ENCODE peak calls at places on chromosomes 2 and 18, in seven cellular contexts. J is HCT116, B is fibroblast of lung, O is uterus, C is heart right ventricle, L is neural progenitor cell, Y is psoas muscle. N is an unnamed sample.

GRCh38 chr2:202072737-202073396 is at the start of gene KIAA2012:
- DNase-seq in J (no peak), B (no peak), O (no peak), C (no peak), L (peak; percentile 56), Y (no peak), N (no peak)

GRCh38 chr2:49332415-49332814 is 178.1 kb upstream of the FSHR start:
- DNase-seq in J (no peak), B (no peak), O (no peak), C (no peak), L (no peak), Y (no peak), N (no peak)

GRCh38 chr2:121152861-121153260 is 132.1 kb downstream of the TFCP2L1 start:
- DNase-seq in J (no peak), B (no peak), O (no peak), C (no peak), L (no peak), Y (no peak), N (no peak)

GRCh38 chr2:170845343-170845742 is 28.7 kb downstream of the GAD1 start:
- DNase-seq in J (peak; percentile 10), B (no peak), O (no peak), C (no peak), L (peak; percentile 55), Y (no peak), N (no peak)

GRCh38 chr18:79047556-79048244 is 21.5 kb upstream of the ATP9B start:
- DNase-seq in J (no peak), B (no peak), O (no peak), C (no peak), L (no peak), Y (no peak), N (no peak)

GRCh38 chr2:207403141-207403540 is 126.6 kb upstream of the CREB1 start:
- DNase-seq in J (no peak), B (no peak), O (no peak), C (no peak), L (no peak), Y (no peak), N (no peak)

GRCh38 chr18:30889582-30890301 is 152.8 kb downstream of the DSC3 start:
- DNase-seq in J (peak; percentile 23), B (peak; percentile 0), O (no peak), C (no peak), L (peak; percentile 66), Y (no peak), N (no peak)

GRCh38 chr2:15747698-15748471 is 156.2 kb downstream of the DDX1 start:
- DNase-seq in J (no peak), B (no peak), O (no peak), C (no peak), L (peak; percentile 93), Y (no peak), N (no peak)

GRCh38 chr18:35467624-35468016 is 30.1 kb downstream of the INO80C start:
- DNase-seq in J (no peak), B (no peak), O (no peak), C (no peak), L (peak; percentile 5), Y (no peak), N (no peak)

DNA sequence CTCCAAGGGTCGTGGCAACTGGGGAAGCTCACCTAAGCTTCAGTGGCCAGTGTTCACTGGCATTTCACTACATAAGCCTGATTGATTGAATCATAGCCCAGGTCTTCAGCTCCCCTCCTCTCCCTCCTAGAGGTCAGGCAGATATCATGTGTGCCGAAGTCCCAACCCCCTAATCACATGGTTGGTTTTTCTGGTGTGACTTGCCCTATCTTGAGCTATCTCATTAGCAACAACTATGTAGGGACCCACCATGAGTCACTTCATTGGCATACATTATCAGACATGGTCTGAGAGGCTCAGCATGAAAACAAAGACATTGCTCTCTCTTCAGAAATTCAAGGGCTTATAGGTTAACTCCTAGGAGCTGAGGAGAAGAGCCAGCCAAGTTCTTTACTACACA is 76.8 kb downstream of the LYPD1 start:
- DNase-seq in J (no peak), B (no peak), O (no peak), C (no peak), L (no peak), Y (no peak), N (no peak)
- H3K4me1 ChIP-seq in J (no peaks in the 10 kb centered on the region), B (no peaks in the 10 kb centered on the region), O (no peaks in the 10 kb centered on the region), C (no peaks in the 10 kb centered on the region), L (peaks cover 15% of the 10 kb centered on the region), Y (no peaks in the 10 kb centered on the region), N (peaks cover 7% of the 10 kb centered on the region)

GRCh38 chr18:23209796-23210195 is 74.5 kb downstream of the CABLES1 start:
- DNase-seq in J (no peak), B (no peak), O (no peak), C (no peak), L (no peak), Y (no peak), N (no peak)

GRCh38 chr18:23209031-23209430 is 73.7 kb downstream of the CABLES1 start:
- DNase-seq in J (no peak), B (no peak), O (no peak), C (no peak), L (no peak), Y (no peak), N (no peak)

GRCh38 chr18:23207191-23207955 is 72.1 kb downstream of the CABLES1 start:
- DNase-seq in J (peak; percentile 8), B (no peak), O (no peak), C (no peak), L (peak; percentile 41), Y (no peak), N (peak; percentile 40)

GRCh38 chr18:23207994-23208393 is 72.7 kb downstream of the CABLES1 start:
- DNase-seq in J (no peak), B (no peak), O (no peak), C (no peak), L (no peak), Y (no peak), N (no peak)

GRCh38 chr18:23208600-23208999 is 73.3 kb downstream of the CABLES1 start:
- DNase-seq in J (no peak), B (no peak), O (no peak), C (no peak), L (no peak), Y (no peak), N (no peak)
- H3K9me3 ChIP-seq in J (no peaks in the 10 kb centered on the region), B (no peaks in the 10 kb centered on the region), O (no peaks in the 10 kb centered on the region), C (peaks cover 8% of the 10 kb centered on the region), L (no peaks in the 10 kb centered on the region), Y (no peaks in the 10 kb centered on the region), N (peaks cover 3% of the 10 kb centered on the region)

GRCh38 chr2:12031871-12032270 is 285.4 kb downstream of the LPIN1 start:
- DNase-seq in J (no peak), B (no peak), O (no peak), C (no peak), L (no peak), Y (no peak), N (no peak)

GRCh38 chr2:12034303-12034861 is 287.9 kb downstream of the LPIN1 start:
- DNase-seq in J (no peak), B (no peak), O (no peak), C (no peak), L (no peak), Y (no peak), N (no peak)

GRCh38 chr2:12033494-12033893 is 287.1 kb downstream of the LPIN1 start:
- DNase-seq in J (no peak), B (no peak), O (no peak), C (no peak), L (no peak), Y (no peak), N (no peak)

GRCh38 chr2:12032421-12032820 is 286.0 kb downstream of the LPIN1 start:
- DNase-seq in J (no peak), B (no peak), O (no peak), C (no peak), L (no peak), Y (no peak), N (no peak)

DNA sequence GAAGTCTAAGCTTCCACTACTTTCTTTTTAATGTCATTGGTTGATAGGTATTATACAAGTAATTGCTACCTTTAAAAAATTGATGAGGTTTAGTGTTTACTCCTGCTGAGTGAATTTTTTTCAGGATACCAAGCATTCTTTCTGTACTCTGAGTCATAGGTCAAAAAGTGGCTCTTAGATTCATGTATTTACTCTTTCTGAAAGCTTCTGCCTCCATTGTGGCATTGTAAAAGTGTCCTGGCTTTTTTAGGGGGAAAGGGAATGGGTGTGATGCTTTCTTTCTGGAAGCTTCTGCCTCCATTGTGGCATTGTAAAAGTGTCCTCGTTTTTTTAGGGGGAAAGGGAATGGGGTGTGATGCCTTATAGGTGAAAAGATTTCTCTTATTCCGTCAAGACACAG is 286.5 kb downstream of the LPIN1 start:
- DNase-seq in J (no peak), B (peak; percentile 11), O (no peak), C (no peak), L (no peak), Y (no peak), N (no peak)
- H3K27ac ChIP-seq in J (no peak overlapping the region), B (peak overlapping the region; percentile 12), O (no peak overlapping the region), C (no peak overlapping the region), L (no peak overlapping the region), Y (no peak overlapping the region), N (peak overlapping the region; percentile 31)

GRCh38 chr2:685421-685820 is 8.2 kb upstream of the TMEM18 start:
- DNase-seq in J (no peak), B (no peak), O (no peak), C (no peak), L (no peak), Y (no peak), N (no peak)
- H3K4me1 ChIP-seq in J (no peaks in the 10 kb centered on the region), B (no peaks in the 10 kb centered on the region), O (peaks cover 11% of the 10 kb centered on the region), C (no peaks in the 10 kb centered on the region), L (no peaks in the 10 kb centered on the region), Y (no peaks in the 10 kb centered on the region), N (no peaks in the 10 kb centered on the region)

DNA sequence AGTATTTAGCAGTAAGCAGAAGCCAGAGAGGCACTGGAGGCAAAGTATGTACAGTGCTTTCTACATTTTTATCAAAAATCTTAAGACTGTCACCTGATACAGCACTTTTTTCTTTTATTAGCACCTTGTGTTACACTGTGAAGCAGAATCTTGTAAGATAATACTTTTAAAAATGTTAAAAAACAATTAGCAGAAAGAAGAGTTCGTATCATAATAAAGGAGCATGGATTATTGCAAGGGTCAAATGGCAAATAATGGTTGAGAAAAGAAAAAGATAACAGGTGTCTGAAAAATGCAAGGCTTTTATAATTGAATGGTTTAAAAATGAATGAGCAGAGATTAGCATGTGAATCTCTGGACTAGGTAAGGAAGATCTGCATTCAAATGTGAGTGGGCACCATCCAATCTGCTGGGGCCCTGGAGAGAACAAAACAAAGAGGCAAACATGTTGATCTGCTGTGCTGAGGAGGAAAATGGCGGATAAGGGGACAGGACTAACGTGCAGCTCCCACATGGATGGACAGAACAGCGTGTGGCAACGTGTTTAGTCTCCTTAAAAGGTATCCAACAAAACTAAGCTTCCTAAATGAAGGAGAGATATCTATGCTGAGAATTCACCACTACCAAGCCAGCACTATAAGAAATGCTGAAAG is 9.5 kb downstream of the CEBPZOS start:
- DNase-seq in J (no peak), B (no peak), O (no peak), C (no peak), L (peak; percentile 34), Y (no peak), N (no peak)
- H3K9me3 ChIP-seq in J (no peaks in the 10 kb centered on the region), B (no peaks in the 10 kb centered on the region), O (no peaks in the 10 kb centered on the region), C (peaks cover 47% of the 10 kb centered on the region), L (peaks cover 10% of the 10 kb centered on the region), Y (peaks cover 18% of the 10 kb centered on the region), N (peaks cover 3% of the 10 kb centered on the region)

GRCh38 chr2:212646698-212647097 is 108.1 kb upstream of the ERBB4 start:
- DNase-seq in J (no peak), B (peak; percentile 68), O (no peak), C (no peak), L (no peak), Y (no peak), N (no peak)
- H3K27ac ChIP-seq in J (no peak overlapping the region), B (no peak overlapping the region), O (no peak overlapping the region), C (no peak overlapping the region), L (no peak overlapping the region), Y (no peak overlapping the region), N (no peak overlapping the region)